ENCODE peak calls at places on chromosomes 3 and 15, in four cellular contexts. One of them, this sample, is unnamed.

GRCh38 chr3:41684802-41685740 is 276.8 kb downstream of the ULK4 start:
- DNase-seq in endothelial cell: no peak
- DNase-seq in CD4-positive, alpha-beta T cell: no peak
- DNase-seq in sigmoid colon: no peak
- DNase-seq in this sample: no peak

GRCh38 chr3:120909602-120909878 is 1.5 kb downstream of the STXBP5L start:
- DNase-seq in endothelial cell: peak; percentile 45
- DNase-seq in CD4-positive, alpha-beta T cell: no peak
- DNase-seq in sigmoid colon: no peak
- DNase-seq in this sample: peak; percentile 2

GRCh38 chr15:87619161-87619960 is 637.2 kb downstream of the NTRK3 start:
- DNase-seq in CD4-positive, alpha-beta T cell: no peak
- DNase-seq in endothelial cell: no peak
- DNase-seq in sigmoid colon: no peak
- DNase-seq in this sample: peak; percentile 92

GRCh38 chr3:178475062-178475461 is 61.2 kb upstream of the KCNMB2 start:
- DNase-seq in sigmoid colon: no peak
- DNase-seq in endothelial cell: no peak
- DNase-seq in CD4-positive, alpha-beta T cell: no peak
- DNase-seq in this sample: no peak

GRCh38 chr15:90015749-90016148 is 14.6 kb downstream of the ZNF710 start:
- DNase-seq in endothelial cell: no peak
- DNase-seq in CD4-positive, alpha-beta T cell: no peak
- DNase-seq in sigmoid colon: peak; percentile 13
- DNase-seq in this sample: no peak

GRCh38 chr3:89353465-89353864 is 246.0 kb downstream of the EPHA3 start:
- DNase-seq in sigmoid colon: no peak
- DNase-seq in CD4-positive, alpha-beta T cell: no peak
- DNase-seq in endothelial cell: no peak
- DNase-seq in this sample: no peak

GRCh38 chr3:149964296-149964695 is 6.4 kb downstream of the PFN2 start:
- DNase-seq in endothelial cell: no peak
- DNase-seq in sigmoid colon: no peak
- DNase-seq in CD4-positive, alpha-beta T cell: no peak
- DNase-seq in this sample: no peak

GRCh38 chr3:101010316-101010715 is 17.1 kb upstream of the ABI3BP start:
- DNase-seq in sigmoid colon: no peak
- DNase-seq in endothelial cell: no peak
- DNase-seq in CD4-positive, alpha-beta T cell: no peak
- DNase-seq in this sample: peak; percentile 7

GRCh38 chr3:195897081-195897852 is 11.1 kb downstream of the TNK2 start:
- DNase-seq in sigmoid colon: peak; percentile 77
- DNase-seq in endothelial cell: no peak
- DNase-seq in CD4-positive, alpha-beta T cell: no peak
- DNase-seq in this sample: peak; percentile 35

GRCh38 chr15:44811347-44811746 is 75.0 kb downstream of the TRIM69 start:
- DNase-seq in CD4-positive, alpha-beta T cell: no peak
- DNase-seq in sigmoid colon: no peak
- DNase-seq in endothelial cell: no peak
- DNase-seq in this sample: no peak

GRCh38 chr15:44813231-44813630 is 76.9 kb downstream of the TRIM69 start:
- DNase-seq in CD4-positive, alpha-beta T cell: no peak
- DNase-seq in endothelial cell: no peak
- DNase-seq in sigmoid colon: no peak
- DNase-seq in this sample: no peak

GRCh38 chr15:44808557-44808956 is 72.2 kb downstream of the TRIM69 start:
- DNase-seq in CD4-positive, alpha-beta T cell: no peak
- DNase-seq in endothelial cell: no peak
- DNase-seq in sigmoid colon: no peak
- DNase-seq in this sample: no peak

GRCh38 chr15:44810237-44810636 is 73.9 kb downstream of the TRIM69 start:
- DNase-seq in CD4-positive, alpha-beta T cell: no peak
- DNase-seq in endothelial cell: no peak
- DNase-seq in sigmoid colon: no peak
- DNase-seq in this sample: no peak

DNA sequence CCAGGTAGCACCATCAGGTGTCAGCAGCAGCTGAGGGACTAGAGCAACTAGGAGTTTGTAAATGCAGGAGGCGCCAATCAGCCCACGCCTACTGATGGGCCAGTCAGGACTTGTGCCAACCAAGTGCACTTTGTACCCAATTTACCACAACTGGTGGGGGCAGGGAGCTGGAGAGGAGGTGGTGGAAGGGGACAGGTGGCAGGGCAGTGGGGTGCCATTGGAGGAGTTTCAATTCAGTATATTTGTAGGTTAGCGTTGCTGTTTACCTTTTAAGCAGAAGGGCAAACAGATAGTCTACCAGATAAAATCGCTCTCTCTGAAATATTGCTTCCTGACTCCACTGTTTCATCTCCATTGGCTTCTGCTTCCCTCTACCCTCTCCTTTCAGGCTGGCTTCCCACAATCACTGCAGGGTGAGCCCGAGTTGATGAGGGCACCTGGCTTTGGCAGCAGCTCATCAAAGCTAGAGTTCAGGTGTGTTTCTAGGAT is 75.7 kb downstream of the TRIM69 start:
- DNase-seq in endothelial cell: no peak
- DNase-seq in sigmoid colon: no peak
- DNase-seq in CD4-positive, alpha-beta T cell: no peak
- DNase-seq in this sample: no peak
- TF ChIP-seq CTCF in endothelial cell: no peak
- TF ChIP-seq CTCF in sigmoid colon: no peak
- TF ChIP-seq CTCF in CD4-positive, alpha-beta T cell: no peak
- TF ChIP-seq CTCF in this sample: no peak

DNA sequence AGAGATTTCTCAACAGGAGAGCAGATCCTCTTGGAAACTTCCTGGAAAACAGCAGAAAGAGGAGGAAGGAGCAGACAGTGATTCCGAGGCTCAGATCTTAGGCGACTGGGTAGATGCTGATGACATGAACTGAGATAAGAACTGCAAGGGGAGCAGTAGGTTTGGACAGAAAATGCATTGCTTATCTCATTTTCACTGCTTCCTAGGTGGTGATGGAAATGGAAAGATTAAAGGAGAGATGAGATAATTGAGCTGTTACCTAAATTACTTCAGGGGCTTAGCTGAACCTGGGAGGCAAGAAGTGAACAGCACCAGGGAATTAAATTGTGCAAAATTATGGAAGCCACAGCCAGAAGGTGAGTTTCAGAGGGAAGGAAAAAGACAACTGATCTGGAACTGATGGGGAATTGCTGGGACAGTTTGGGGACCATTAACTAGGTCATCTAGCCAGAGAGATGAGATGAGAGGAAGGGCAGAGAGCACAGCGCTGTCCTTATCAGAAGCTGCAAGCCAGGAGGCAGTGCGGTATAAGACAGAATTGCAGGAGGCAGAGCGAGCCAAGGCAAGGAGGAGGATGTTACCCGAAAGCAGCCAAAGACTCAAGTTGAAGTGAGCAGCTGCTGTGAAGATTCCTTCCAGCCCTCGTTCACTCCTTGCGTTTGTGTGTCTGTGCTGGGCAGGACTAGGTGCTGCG is 140.4 kb downstream of the SRGAP3 start:
- DNase-seq in sigmoid colon: no peak
- DNase-seq in endothelial cell: no peak
- DNase-seq in CD4-positive, alpha-beta T cell: no peak
- DNase-seq in this sample: no peak
- TF ChIP-seq CTCF in sigmoid colon: no peak
- TF ChIP-seq CTCF in endothelial cell: no peak
- TF ChIP-seq CTCF in CD4-positive, alpha-beta T cell: no peak
- TF ChIP-seq CTCF in this sample: no peak

DNA sequence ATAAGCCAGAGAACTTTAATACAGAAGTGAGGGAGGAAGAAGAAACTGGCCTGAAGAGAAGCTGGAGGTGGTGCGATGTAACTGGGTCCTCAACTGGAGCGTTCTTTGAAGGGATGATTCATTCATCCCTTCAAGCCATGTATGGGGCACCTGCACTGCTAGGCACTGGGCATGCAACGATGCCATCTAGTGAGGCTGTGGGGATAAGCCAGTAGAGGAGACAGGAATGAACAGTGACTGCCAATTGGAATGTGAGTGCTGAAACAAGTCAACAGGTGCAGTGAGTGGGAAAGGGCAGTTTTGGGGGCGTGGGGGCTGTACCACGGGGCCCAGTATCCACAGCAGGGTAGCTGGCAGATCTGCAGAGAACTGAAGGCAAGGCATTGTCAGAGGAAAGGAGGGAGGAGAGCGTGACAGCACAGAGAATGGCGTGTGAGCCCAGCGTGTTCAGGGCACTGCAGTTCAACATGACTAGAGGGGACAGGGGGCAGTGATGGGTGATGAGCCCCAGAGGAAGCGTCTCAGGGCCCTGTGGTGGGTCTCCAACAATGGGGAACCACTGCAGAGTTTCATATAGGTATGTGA is 3.8 kb upstream of the KIF23 start:
- DNase-seq in sigmoid colon: no peak
- DNase-seq in CD4-positive, alpha-beta T cell: no peak
- DNase-seq in endothelial cell: no peak
- DNase-seq in this sample: no peak
- TF ChIP-seq CTCF in sigmoid colon: no peak
- TF ChIP-seq CTCF in CD4-positive, alpha-beta T cell: no peak
- TF ChIP-seq CTCF in endothelial cell: no peak
- TF ChIP-seq CTCF in this sample: peak; percentile 14

DNA sequence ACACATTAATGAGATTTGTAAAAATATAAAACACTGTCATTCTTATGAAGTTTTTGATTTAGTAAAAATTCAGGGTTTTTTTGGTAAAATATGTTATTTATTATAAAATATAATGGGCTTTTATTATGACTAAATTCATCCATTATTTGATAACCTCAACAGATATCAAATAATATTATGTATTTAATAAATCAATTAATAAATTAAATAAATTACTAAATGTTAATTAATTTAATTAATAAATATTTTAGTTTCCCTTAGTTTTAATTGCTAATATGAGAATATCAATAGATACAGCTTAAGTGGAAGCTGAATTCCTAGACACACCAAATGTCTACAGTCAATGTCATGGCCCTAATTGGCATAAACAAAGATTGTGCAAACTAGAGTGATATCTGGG is 82.3 kb upstream of the DGKG start:
- DNase-seq in endothelial cell: no peak
- DNase-seq in sigmoid colon: no peak
- DNase-seq in CD4-positive, alpha-beta T cell: no peak
- DNase-seq in this sample: no peak
- TF ChIP-seq CTCF in endothelial cell: no peak
- TF ChIP-seq CTCF in sigmoid colon: no peak
- TF ChIP-seq CTCF in CD4-positive, alpha-beta T cell: no peak
- TF ChIP-seq CTCF in this sample: no peak

DNA sequence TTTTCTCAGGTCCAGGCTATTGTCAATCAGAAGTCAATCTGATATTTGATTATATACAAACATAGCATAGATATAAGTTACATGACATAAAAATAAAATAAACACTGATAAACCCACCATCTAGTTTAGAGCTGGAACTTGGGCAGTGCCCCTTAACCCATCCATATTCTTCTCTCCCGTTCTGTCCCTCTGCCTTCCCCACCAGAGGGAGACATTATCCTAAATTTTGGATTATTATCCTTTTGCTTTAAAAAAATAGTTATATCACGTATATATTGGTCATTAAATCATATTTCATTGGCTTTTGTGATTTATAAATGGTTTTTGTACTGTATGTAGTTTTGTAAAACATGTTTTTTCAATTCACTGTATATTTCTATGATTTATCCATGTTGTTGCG is 107.9 kb downstream of the GMPS start:
- DNase-seq in sigmoid colon: no peak
- DNase-seq in endothelial cell: no peak
- DNase-seq in CD4-positive, alpha-beta T cell: no peak
- DNase-seq in this sample: no peak
- TF ChIP-seq CTCF in sigmoid colon: no peak
- TF ChIP-seq CTCF in endothelial cell: no peak
- TF ChIP-seq CTCF in CD4-positive, alpha-beta T cell: no peak
- TF ChIP-seq CTCF in this sample: peak; percentile 36

DNA sequence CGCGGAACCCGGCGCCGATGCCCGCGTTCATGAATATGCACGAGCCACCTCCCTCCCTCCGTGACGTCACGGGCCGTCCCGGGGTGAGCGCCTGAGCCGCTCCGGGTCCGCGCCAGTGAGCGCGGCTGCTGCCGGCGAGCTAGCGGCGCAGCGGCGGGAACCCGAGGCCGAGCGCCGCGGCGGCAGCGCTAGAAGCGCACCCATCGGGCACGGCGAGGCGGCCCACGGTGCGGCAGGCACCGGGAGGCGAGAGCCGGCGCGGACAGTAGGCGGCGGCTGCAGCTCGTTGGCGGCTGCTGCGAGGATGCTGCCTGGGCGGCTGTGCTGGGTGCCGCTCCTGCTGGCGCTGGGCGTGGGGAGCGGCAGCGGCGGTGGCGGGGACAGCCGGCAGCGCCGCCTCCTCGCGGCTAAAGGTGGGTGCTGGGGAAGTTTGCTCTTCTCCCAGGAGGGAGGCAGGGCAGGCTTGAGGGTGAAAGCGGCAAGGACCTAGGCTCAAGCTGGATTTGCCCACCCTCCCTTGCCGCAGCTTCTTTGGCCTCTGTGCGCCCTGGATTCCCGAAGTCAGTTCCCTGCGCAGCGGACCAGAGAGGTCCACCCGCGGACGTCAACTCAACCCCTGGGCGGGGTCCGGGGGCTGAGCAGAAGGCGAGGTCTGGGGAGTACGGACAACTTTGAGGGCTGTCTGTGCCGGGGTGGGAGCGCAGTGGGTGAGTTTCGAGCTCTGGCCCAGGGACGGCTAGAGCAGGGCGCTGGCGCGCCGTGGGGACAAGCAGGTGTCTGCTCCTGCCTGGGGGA is at the start of gene CLSTN2:
- DNase-seq in endothelial cell: peak; percentile 63
- DNase-seq in CD4-positive, alpha-beta T cell: no peak
- DNase-seq in sigmoid colon: peak; percentile 79
- DNase-seq in this sample: peak; percentile 92
- TF ChIP-seq CTCF in endothelial cell: peak; percentile 9
- TF ChIP-seq CTCF in CD4-positive, alpha-beta T cell: no peak
- TF ChIP-seq CTCF in sigmoid colon: no peak
- TF ChIP-seq CTCF in this sample: no peak

DNA sequence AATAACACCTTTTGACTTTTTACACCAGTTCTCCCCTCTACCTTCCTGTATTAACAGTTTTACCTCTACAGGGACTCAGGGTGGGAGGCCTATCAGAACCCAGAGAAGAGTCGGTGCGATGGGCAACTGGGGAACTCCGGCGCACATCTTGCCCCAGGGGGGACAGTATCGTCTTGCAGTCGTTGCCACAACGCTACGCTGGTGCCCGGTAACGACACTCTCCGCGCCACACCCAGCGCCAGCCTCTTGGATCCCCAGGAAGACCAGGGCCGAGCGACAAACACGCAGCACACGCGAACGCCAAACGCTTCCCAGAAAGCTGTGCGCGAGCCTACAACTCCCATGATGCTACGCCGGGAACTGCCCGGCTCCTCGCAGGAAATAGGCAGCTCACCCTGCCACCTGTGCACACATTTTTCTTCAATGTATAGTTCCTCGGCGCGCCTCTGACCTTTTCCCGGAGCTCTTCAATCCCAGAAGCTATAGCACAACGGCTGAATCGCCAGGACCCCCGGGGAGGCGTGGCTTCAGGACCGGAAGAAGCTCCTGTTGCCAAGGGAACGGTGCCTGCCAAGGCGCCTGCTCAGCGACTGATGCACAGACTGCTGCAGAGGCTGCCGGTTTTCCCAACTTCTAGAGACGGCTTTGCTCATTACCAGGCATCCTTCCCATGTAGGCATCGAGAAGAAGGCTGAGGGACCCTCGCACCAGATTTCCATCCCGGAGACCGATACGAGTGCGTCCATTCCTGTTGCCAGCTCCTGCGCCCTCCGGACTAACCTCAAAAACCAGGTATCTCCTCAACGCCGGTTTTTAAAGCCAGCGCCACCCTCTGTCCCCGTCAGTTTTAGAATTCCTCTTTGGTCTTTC is at the start of gene ARL6:
- DNase-seq in sigmoid colon: peak; percentile 90
- DNase-seq in CD4-positive, alpha-beta T cell: peak; percentile 47
- DNase-seq in endothelial cell: peak; percentile 78
- DNase-seq in this sample: peak; percentile 88
- TF ChIP-seq CTCF in sigmoid colon: no peak
- TF ChIP-seq CTCF in CD4-positive, alpha-beta T cell: no peak
- TF ChIP-seq CTCF in endothelial cell: no peak
- TF ChIP-seq CTCF in this sample: peak; percentile 4